ENCODE peak calls at places on chromosomes 16 and 17, in four cellular contexts. D, Y, J and W are unnamed samples.

GRCh38 chr17:78973792-78974520 is 5.8 kb downstream of the LGALS3BP start:
- DNase-seq in D (no peak), Y (no peak), J (no peak), W (no peak)

GRCh38 chr17:76422406-76422805 is 30.5 kb downstream of the UBE2O start:
- DNase-seq in D (no peak), Y (no peak), J (no peak), W (no peak)

GRCh38 chr17:40915721-40916256 is 21.7 kb downstream of the KRT23 start:
- DNase-seq in D (no peak), Y (no peak), J (peak), W (no peak)

GRCh38 chr16:17470002-17470870 is 524 bp downstream of the XYLT1 start:
- DNase-seq in D (no peak), Y (no peak), J (no peak), W (peak)

GRCh38 chr16:11016524-11016988 is 72.2 kb downstream of the CLEC16A start:
- DNase-seq in D (peak), Y (no peak), J (no peak), W (peak)

GRCh38 chr17:19391432-19391831 is 4.4 kb upstream of the MFAP4 start:
- DNase-seq in D (no peak), Y (no peak), J (no peak), W (no peak)

GRCh38 chr16:31200821-31201510 is 1.6 kb downstream of the PYCARD start:
- DNase-seq in D (no peak), Y (peak), J (no peak), W (no peak)

GRCh38 chr17:74361613-74362391 is at the start of gene BTBD17:
- DNase-seq in D (peak), Y (peak), J (no peak), W (peak)

GRCh38 chr17:75059369-75060345 is 12.6 kb downstream of the KCTD2 start:
- DNase-seq in D (peak), Y (no peak), J (no peak), W (no peak)

GRCh38 chr17:2053380-2054261 is 1.3 kb upstream of the HIC1 start:
- DNase-seq in D (peak), Y (peak), J (no peak), W (peak)

DNA sequence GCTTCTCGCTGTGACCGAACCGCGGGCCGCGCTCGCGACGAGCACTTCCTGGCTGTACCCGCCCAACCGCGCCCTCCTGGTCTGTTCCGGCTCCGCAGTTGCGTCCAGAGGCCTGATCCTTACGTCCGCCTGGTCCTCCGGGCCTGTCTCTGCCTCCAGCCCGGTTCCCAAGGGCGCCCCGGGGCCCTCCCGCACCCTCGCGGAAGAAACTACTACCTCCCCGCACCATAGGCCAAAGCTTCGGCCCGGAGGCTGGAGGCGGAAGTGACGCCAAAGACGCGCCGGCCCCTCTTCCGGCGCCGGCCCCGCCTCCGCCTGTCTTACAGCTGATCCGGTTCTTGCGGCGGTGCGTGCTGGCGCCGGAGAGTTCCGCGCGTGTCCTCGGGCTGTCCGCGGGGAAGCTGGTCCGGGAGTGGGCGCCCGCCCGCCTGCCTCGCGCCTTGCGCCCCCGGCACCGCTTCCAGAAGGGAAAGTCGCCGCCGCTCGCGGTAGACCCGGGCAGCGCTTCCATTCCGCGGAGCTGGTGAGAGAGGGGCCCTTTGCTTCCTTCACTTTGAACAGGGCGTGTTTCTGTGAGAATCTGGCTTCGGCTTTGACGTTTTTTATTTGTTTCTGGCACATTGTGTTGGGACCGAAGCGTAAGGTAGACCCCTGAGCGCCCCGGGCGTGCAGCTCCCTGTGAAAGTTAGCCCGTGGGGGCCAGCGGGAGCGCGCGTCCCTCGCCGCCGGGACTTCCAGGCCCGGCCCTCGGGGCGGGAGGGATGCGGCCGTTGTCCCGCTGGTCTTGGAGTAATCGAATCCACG is at the start of gene ZNF778:
- DNase-seq in D (peak), Y (peak), J (peak), W (peak)
- TF ChIP-seq POLR2AphosphoS2 in D (no peak), Y (no peak), J (peak), W (no peak)

GRCh38 chr16:85515830-85516397 is 97.2 kb upstream of the GSE1 start:
- DNase-seq in D (peak), Y (no peak), J (no peak), W (no peak)
- TF ChIP-seq POLR2AphosphoS2 in D (no peak), Y (no peak), J (no peak), W (no peak)

GRCh38 chr17:8288336-8289102 is at the start of gene RANGRF:
- DNase-seq in D (peak), Y (peak), J (peak), W (peak)

GRCh38 chr17:8283356-8283755 is 5.1 kb upstream of the RANGRF start:
- DNase-seq in D (no peak), Y (no peak), J (no peak), W (no peak)

GRCh38 chr17:8284126-8284525 is 4.3 kb upstream of the RANGRF start:
- DNase-seq in D (no peak), Y (no peak), J (no peak), W (no peak)

GRCh38 chr17:8287651-8288335 is 677 bp upstream of the RANGRF start:
- DNase-seq in D (no peak), Y (no peak), J (no peak), W (no peak)

DNA sequence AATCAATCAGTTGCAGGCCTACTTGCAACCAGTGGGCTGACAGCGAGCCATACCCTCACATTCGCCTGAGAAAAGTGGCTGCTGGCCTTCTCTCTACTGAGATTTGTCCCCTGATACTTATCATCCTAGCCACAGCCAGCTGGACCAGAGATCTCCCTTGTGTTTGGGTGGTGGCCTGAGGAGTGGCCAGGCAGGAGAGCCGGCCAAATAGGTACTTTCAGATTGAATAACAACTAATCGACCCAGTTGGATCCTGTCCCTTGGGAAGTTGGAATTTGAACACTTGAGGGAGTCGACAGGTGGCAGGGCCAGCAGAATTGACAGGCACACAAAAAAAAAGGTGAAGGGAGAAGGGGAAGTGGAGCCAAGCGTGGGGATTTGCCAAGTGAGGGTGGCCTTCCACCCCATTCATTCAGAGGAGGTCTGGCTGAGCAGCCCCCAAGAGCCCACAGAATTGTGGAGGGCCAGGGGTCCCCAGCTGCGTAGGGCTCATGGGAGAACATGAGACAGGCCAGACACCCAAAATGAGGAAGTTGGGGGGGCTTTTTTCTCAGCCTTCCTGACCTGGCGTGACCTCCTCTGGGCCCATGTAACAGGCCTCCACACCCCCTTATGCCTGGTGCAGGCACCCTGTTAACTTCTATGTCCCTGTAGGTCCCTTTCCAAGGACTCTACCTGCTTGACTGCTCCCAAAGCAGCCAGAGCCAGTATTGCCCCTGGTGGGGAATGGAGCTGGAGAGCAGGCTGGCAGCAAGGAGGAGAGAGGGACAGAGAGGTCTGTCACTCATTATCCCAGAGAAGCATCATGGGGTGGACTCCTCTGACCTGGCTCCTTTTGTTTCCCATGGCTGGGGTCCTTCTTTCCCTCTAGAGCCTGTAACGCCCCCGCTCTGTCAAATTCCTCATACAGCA is 2.9 kb upstream of the RANGRF start:
- DNase-seq in D (no peak), Y (no peak), J (no peak), W (no peak)
- TF ChIP-seq POLR2AphosphoS2 in D (no peak), Y (no peak), J (no peak), W (no peak)

DNA sequence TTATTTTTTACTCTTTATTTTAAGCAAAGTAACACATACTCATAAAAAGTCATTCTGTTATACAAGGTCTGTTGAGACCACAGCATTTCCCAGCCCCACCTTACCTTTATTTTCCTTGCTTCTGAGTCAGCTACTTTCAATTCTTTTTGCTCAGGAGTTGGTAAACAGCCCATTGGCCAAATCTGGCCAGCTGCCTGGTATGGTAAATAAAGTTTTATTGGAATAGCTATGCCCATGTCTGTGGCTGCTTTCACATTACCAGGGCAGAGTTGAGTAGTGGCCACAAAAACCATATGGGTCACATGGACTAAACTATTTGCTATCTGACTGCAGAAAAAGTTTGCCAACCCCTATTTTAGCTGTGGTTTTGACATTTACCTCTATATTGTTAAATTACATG is 3.4 kb upstream of the NSRP1 start:
- DNase-seq in D (peak), Y (no peak), J (peak), W (no peak)
- TF ChIP-seq POLR2AphosphoS2 in D (no peak), Y (no peak), J (no peak), W (no peak)

DNA sequence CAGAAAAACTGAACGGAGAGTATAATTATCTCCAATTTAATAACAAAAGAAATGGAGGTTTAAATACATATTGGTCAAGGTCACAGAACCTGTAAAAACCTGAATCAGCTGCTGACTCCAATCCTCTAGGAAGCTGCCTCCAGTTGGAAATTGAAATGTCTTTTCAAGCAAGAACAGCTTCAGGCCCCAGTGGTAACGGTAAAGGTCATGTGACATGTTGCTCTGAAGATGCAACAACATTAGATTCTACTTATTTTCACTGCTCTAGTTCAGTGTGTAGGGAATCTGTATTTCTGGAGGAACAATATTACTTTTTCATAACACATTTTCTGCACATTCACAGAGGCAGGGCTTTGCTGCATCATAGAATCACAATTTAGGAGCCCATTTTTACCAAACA is 58.8 kb downstream of the TBX4 start:
- DNase-seq in D (no peak), Y (no peak), J (no peak), W (no peak)
- TF ChIP-seq POLR2AphosphoS2 in D (no peak), Y (no peak), J (no peak), W (no peak)

DNA sequence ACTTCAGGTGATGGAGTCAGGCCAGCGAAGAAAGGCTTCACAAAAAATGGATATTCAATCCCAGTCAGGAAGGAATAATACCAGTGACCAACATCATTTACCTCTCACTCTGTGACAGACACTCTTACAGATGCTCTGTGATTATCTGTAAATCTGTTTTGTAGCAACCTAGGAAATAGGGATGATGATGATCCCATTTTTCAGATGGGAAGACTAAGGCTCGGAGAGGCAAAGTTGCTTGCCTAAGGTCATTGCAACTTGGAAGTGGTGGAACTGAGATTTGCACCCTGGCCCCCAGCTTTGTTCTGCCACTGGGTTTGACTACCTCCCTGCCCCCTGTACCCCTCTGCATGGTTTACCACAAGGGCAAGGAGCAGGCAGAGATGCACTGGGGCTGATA is 14.1 kb upstream of the WSCD1 start:
- DNase-seq in D (no peak), Y (no peak), J (no peak), W (no peak)
- TF ChIP-seq POLR2AphosphoS2 in D (no peak), Y (no peak), J (no peak), W (no peak)

DNA sequence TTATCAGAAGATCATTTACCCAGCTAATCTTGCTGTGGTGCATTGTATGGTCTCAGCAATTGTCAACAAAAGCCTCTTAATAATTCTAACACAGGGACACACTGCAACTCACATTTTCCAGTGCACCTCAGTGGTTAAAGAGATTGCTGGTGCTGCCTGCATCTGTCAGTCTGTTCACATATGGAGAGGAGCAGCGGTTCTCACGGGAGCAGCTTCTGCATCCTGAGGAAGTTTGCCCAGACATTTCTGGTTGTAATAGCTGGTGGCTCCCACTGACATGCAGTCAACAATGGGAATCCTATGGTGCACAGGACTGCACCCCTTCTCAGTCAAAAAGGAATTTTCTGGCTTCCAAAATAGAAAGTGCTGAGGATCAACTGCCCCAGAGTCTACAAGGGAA is 7.8 kb downstream of the GGA2 start:
- DNase-seq in D (no peak), Y (no peak), J (no peak), W (no peak)
- TF ChIP-seq POLR2AphosphoS2 in D (no peak), Y (no peak), J (no peak), W (no peak)